ENCODE peak calls at places on chromosomes 16 and 17, in eight cellular contexts. One of them, this sample, is unnamed.
A peak's percentile ranks its signal among the peaks of the same experiment; 100 is the strongest.

GRCh38 chr16:70713781-70714180 is 27.9 kb upstream of the MTSS2 start:
- DNase-seq in omental fat pad: no peak
- DNase-seq in GM12865: no peak
- DNase-seq in fibroblast of lung: no peak
- DNase-seq in neural progenitor cell: no peak
- DNase-seq in mucosa of descending colon: no peak
- DNase-seq in foreskin fibroblast: no peak
- DNase-seq in sigmoid colon: no peak
- DNase-seq in this sample: no peak

GRCh38 chr17:35612924-35613521 is 25.9 kb downstream of the AP2B1 start:
- DNase-seq in fibroblast of lung: peak; percentile 76
- DNase-seq in GM12865: peak; percentile 55
- DNase-seq in foreskin fibroblast: peak; percentile 41
- DNase-seq in sigmoid colon: no peak
- DNase-seq in neural progenitor cell: peak; percentile 66
- DNase-seq in mucosa of descending colon: no peak
- DNase-seq in omental fat pad: peak; percentile 53
- DNase-seq in this sample: peak; percentile 27

GRCh38 chr17:60664022-60664421 is 13.6 kb upstream of the BCAS3 start:
- DNase-seq in foreskin fibroblast: no peak
- DNase-seq in neural progenitor cell: no peak
- DNase-seq in GM12865: no peak
- DNase-seq in mucosa of descending colon: no peak
- DNase-seq in fibroblast of lung: no peak
- DNase-seq in sigmoid colon: no peak
- DNase-seq in omental fat pad: no peak
- DNase-seq in this sample: no peak

GRCh38 chr17:8189041-8189710 is 804 bp downstream of the BORCS6 start:
- DNase-seq in GM12865: peak; percentile 35
- DNase-seq in mucosa of descending colon: peak; percentile 78
- DNase-seq in fibroblast of lung: peak; percentile 10
- DNase-seq in foreskin fibroblast: no peak
- DNase-seq in neural progenitor cell: peak; percentile 31
- DNase-seq in sigmoid colon: no peak
- DNase-seq in omental fat pad: no peak
- DNase-seq in this sample: no peak

GRCh38 chr16:30368792-30369090 is 1.6 kb downstream of the TBC1D10B start:
- DNase-seq in mucosa of descending colon: no peak
- DNase-seq in neural progenitor cell: no peak
- DNase-seq in omental fat pad: no peak
- DNase-seq in GM12865: no peak
- DNase-seq in sigmoid colon: no peak
- DNase-seq in fibroblast of lung: no peak
- DNase-seq in foreskin fibroblast: no peak
- DNase-seq in this sample: no peak

GRCh38 chr17:79987187-79987889 is 48.3 kb downstream of the TBC1D16 start:
- DNase-seq in GM12865: no peak
- DNase-seq in mucosa of descending colon: peak; percentile 25
- DNase-seq in fibroblast of lung: no peak
- DNase-seq in foreskin fibroblast: no peak
- DNase-seq in neural progenitor cell: peak; percentile 30
- DNase-seq in omental fat pad: no peak
- DNase-seq in sigmoid colon: peak; percentile 50
- DNase-seq in this sample: no peak

GRCh38 chr17:68704897-68705296 is 103.7 kb upstream of the FAM20A start:
- DNase-seq in fibroblast of lung: no peak
- DNase-seq in sigmoid colon: no peak
- DNase-seq in GM12865: no peak
- DNase-seq in omental fat pad: no peak
- DNase-seq in mucosa of descending colon: no peak
- DNase-seq in foreskin fibroblast: peak; percentile 74
- DNase-seq in neural progenitor cell: no peak
- DNase-seq in this sample: peak; percentile 75

GRCh38 chr17:45783593-45784292 is 377 bp upstream of the CRHR1 start:
- DNase-seq in mucosa of descending colon: no peak
- DNase-seq in fibroblast of lung: no peak
- DNase-seq in sigmoid colon: no peak
- DNase-seq in foreskin fibroblast: no peak
- DNase-seq in neural progenitor cell: peak; percentile 86
- DNase-seq in omental fat pad: no peak
- DNase-seq in GM12865: no peak
- DNase-seq in this sample: no peak

GRCh38 chr16:88941933-88942909 is 34.8 kb downstream of the CBFA2T3 start:
- DNase-seq in sigmoid colon: no peak
- DNase-seq in fibroblast of lung: peak; percentile 1
- DNase-seq in foreskin fibroblast: no peak
- DNase-seq in omental fat pad: no peak
- DNase-seq in GM12865: peak; percentile 76
- DNase-seq in mucosa of descending colon: no peak
- DNase-seq in neural progenitor cell: peak; percentile 82
- DNase-seq in this sample: no peak

GRCh38 chr17:75877752-75878173 is 618 bp downstream of the TRIM47 start:
- DNase-seq in omental fat pad: no peak
- DNase-seq in foreskin fibroblast: peak; percentile 75
- DNase-seq in mucosa of descending colon: peak; percentile 90
- DNase-seq in sigmoid colon: peak; percentile 88
- DNase-seq in fibroblast of lung: peak; percentile 57
- DNase-seq in GM12865: peak; percentile 78
- DNase-seq in neural progenitor cell: peak; percentile 93
- DNase-seq in this sample: peak; percentile 51

DNA sequence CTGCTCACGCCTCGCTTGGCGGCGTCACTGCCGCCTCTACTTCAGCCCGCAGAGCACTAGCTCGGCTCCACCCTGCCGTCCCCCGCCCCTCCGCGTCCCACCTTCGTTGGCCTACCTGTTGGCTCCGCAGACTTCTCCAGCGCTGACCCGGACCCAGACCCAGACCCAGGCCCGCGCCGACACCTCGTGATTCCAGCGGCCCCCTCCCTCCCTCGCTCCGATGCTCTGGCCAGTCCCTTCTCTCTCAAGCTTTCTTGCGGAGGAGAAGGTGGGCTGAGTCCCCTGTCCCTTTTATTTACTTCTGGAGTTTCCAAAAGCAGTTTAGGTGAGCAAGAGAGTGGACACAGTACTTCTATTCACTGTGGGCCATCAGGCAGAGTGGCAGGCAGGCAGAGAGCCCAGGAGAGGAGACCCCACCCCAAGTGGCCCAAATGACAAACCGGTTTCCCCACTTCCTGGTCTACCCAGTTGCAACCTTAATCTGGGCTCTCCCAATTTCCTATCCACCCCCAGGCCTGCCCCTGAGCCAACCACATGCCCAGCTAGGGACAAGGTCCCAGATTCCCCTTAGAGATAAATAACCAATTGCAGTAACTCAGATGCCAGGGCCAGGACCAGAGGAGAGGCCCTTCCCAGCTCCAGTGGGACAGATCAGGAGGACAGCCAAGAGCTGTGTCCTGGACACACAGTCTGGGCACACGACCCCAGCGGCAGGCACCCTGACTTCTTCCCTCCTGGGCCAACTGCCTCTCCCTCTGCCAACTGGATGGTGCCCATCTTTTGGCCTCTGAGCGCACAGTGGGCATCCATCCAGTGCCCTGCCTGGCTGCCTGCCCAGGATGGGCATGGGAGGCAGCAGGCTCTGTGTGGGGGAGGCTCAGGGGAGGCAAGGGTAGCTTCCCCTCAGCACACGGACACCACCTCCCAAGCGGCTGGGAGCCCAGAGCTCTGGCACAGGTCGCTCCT is 1.2 kb upstream of the SRCIN1 start:
- DNase-seq in omental fat pad: no peak
- DNase-seq in mucosa of descending colon: peak; percentile 60
- DNase-seq in neural progenitor cell: no peak
- DNase-seq in fibroblast of lung: no peak
- DNase-seq in sigmoid colon: peak; percentile 88
- DNase-seq in foreskin fibroblast: no peak
- DNase-seq in GM12865: no peak
- DNase-seq in this sample: no peak
- TF ChIP-seq CTCF in omental fat pad: no peak
- TF ChIP-seq CTCF in mucosa of descending colon: no peak
- TF ChIP-seq CTCF in neural progenitor cell: no peak
- TF ChIP-seq CTCF in fibroblast of lung: no peak
- TF ChIP-seq CTCF in sigmoid colon: no peak
- TF ChIP-seq CTCF in foreskin fibroblast: no peak
- TF ChIP-seq CTCF in GM12865: no peak
- TF ChIP-seq CTCF in this sample: no peak

GRCh38 chr17:15436399-15437369 is 30.7 kb downstream of the CDRT4 start:
- DNase-seq in neural progenitor cell: no peak
- DNase-seq in foreskin fibroblast: peak; percentile 64
- DNase-seq in omental fat pad: no peak
- DNase-seq in sigmoid colon: peak; percentile 91
- DNase-seq in mucosa of descending colon: no peak
- DNase-seq in fibroblast of lung: peak; percentile 86
- DNase-seq in GM12865: peak; percentile 2
- DNase-seq in this sample: no peak
- TF ChIP-seq CTCF in neural progenitor cell: peak; percentile 17
- TF ChIP-seq CTCF in foreskin fibroblast: peak; percentile 11
- TF ChIP-seq CTCF in omental fat pad: no peak
- TF ChIP-seq CTCF in sigmoid colon: no peak
- TF ChIP-seq CTCF in mucosa of descending colon: no peak
- TF ChIP-seq CTCF in fibroblast of lung: peak; percentile 39
- TF ChIP-seq CTCF in GM12865: no peak
- TF ChIP-seq CTCF in this sample: peak; percentile 13

GRCh38 chr16:58730724-58731370 is 3.3 kb downstream of the GOT2 start:
- DNase-seq in mucosa of descending colon: no peak
- DNase-seq in neural progenitor cell: no peak
- DNase-seq in fibroblast of lung: no peak
- DNase-seq in omental fat pad: no peak
- DNase-seq in sigmoid colon: no peak
- DNase-seq in foreskin fibroblast: no peak
- DNase-seq in GM12865: peak; percentile 11
- DNase-seq in this sample: no peak

GRCh38 chr16:58732545-58733247 is 1.4 kb downstream of the GOT2 start:
- DNase-seq in omental fat pad: no peak
- DNase-seq in neural progenitor cell: no peak
- DNase-seq in foreskin fibroblast: peak; percentile 10
- DNase-seq in fibroblast of lung: peak; percentile 2
- DNase-seq in GM12865: peak; percentile 60
- DNase-seq in mucosa of descending colon: no peak
- DNase-seq in sigmoid colon: no peak
- DNase-seq in this sample: peak; percentile 37

GRCh38 chr16:58733248-58733670 is 857 bp downstream of the GOT2 start:
- DNase-seq in mucosa of descending colon: no peak
- DNase-seq in neural progenitor cell: no peak
- DNase-seq in foreskin fibroblast: peak; percentile 7
- DNase-seq in sigmoid colon: no peak
- DNase-seq in GM12865: peak; percentile 4
- DNase-seq in fibroblast of lung: peak; percentile 37
- DNase-seq in omental fat pad: no peak
- DNase-seq in this sample: no peak

GRCh38 chr16:58733671-58734458 is at the start of gene GOT2:
- DNase-seq in mucosa of descending colon: peak; percentile 87
- DNase-seq in neural progenitor cell: peak; percentile 91
- DNase-seq in sigmoid colon: peak; percentile 88
- DNase-seq in omental fat pad: peak; percentile 32
- DNase-seq in GM12865: peak; percentile 93
- DNase-seq in fibroblast of lung: peak; percentile 83
- DNase-seq in foreskin fibroblast: peak; percentile 83
- DNase-seq in this sample: peak; percentile 78

DNA sequence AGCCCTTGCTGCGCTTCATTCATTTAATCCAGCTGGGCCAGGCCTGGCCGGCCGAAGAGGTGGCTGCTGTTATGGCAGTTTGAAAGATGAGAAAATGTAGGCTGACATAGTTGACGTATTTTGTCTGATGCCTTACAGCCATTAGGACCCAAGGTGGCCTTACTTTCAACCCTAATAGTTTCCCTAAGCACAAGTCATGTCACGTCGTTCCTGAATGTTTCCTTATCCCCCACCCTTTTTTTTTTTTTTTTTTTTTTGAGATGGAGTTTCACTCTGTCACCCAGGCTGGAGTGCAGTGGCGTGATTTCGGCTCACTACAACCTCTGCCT is 307 bp upstream of the GOT2 start:
- DNase-seq in mucosa of descending colon: no peak
- DNase-seq in omental fat pad: no peak
- DNase-seq in neural progenitor cell: no peak
- DNase-seq in sigmoid colon: no peak
- DNase-seq in GM12865: no peak
- DNase-seq in fibroblast of lung: no peak
- DNase-seq in foreskin fibroblast: no peak
- DNase-seq in this sample: no peak
- TF ChIP-seq CTCF in mucosa of descending colon: no peak
- TF ChIP-seq CTCF in omental fat pad: no peak
- TF ChIP-seq CTCF in neural progenitor cell: no peak
- TF ChIP-seq CTCF in sigmoid colon: no peak
- TF ChIP-seq CTCF in GM12865: no peak
- TF ChIP-seq CTCF in fibroblast of lung: no peak
- TF ChIP-seq CTCF in foreskin fibroblast: no peak
- TF ChIP-seq CTCF in this sample: no peak

DNA sequence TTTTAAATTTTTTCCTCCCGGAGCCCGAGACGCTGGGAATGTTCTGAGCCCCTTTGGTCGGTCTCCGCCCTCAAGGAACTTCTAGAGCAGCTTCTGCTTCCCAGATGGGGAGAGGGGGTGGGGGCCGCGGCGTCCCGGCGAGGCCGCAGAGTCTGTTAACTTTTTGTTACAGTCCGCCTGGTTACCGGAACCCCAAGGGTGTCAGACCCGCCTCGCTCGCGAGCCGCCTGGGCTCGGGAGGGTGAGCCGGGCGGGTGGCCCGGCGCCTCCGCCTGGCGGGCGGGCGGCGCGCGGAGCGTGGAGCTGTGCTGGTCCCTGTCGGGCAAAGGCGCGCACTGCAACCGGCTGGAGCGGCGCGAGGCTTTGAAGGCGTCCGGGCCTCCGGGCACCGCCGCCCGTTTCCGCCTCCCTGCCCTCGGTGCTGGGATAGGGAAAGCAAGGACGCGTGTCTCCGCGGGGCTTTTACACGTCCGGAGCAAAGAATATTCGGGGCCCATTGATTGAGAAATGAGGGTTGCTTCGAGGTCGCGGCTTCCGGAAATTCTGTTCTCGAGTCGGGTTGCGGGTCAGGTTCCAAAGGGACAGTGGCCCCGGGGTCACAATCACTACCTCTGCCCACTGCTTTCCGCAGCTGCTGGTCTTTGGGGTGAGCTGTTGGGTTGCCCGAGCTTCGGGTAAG is 1.7 kb downstream of the HS3ST3B1 start:
- DNase-seq in GM12865: peak; percentile 78
- DNase-seq in neural progenitor cell: peak; percentile 95
- DNase-seq in mucosa of descending colon: peak; percentile 90
- DNase-seq in omental fat pad: no peak
- DNase-seq in fibroblast of lung: peak; percentile 86
- DNase-seq in sigmoid colon: peak; percentile 86
- DNase-seq in foreskin fibroblast: peak; percentile 86
- DNase-seq in this sample: peak; percentile 63
- TF ChIP-seq CTCF in GM12865: peak; percentile 79
- TF ChIP-seq CTCF in neural progenitor cell: peak; percentile 87
- TF ChIP-seq CTCF in mucosa of descending colon: peak; percentile 93
- TF ChIP-seq CTCF in omental fat pad: no peak
- TF ChIP-seq CTCF in fibroblast of lung: peak; percentile 55
- TF ChIP-seq CTCF in sigmoid colon: peak; percentile 96
- TF ChIP-seq CTCF in foreskin fibroblast: peak; percentile 61
- TF ChIP-seq CTCF in this sample: peak; percentile 47

This sample was measured in astrocyte.